ENCODE peak calls at places on chromosomes 7 and 10, in five cellular contexts. M is HepG2, K is GM12878, C is SK-N-SH, H is K562. D is an unnamed sample.

GRCh38 chr10:61890881-61891409 is 10.6 kb upstream of the ARID5B start:
- DNase-seq in M (no peak), K (no peak), C (no peak), H (no peak), D (no peak)

GRCh38 chr7:70790215-70791073 is 341.5 kb upstream of the GALNT17 start:
- DNase-seq in M (no peak), K (no peak), C (no peak), H (no peak), D (peak)

GRCh38 chr10:99654791-99655190 is 4.5 kb upstream of the ENTPD7 start:
- DNase-seq in M (no peak), K (no peak), C (no peak), H (no peak), D (no peak)

GRCh38 chr10:79930751-79931150 is 18.2 kb downstream of the SFTPD start:
- DNase-seq in M (no peak), K (no peak), C (no peak), H (peak), D (no peak)

GRCh38 chr7:110595694-110596093 is 495.2 kb upstream of the LRRN3 start:
- DNase-seq in M (no peak), K (no peak), C (no peak), H (no peak), D (no peak)

GRCh38 chr7:4650471-4651047 is 31.5 kb upstream of the FOXK1 start:
- DNase-seq in M (peak), K (no peak), C (no peak), H (no peak), D (peak)

GRCh38 chr10:988667-989545 is 672 bp downstream of the GTPBP4 start:
- DNase-seq in M (no peak), K (no peak), C (no peak), H (no peak), D (no peak)

GRCh38 chr10:11035318-11035920 is 17.7 kb downstream of the CELF2 start:
- DNase-seq in M (no peak), K (no peak), C (no peak), H (no peak), D (no peak)

GRCh38 chr10:22620140-22620857 is 94.1 kb downstream of the PIP4K2A start:
- DNase-seq in M (no peak), K (no peak), C (peak), H (no peak), D (no peak)

GRCh38 chr7:64045301-64046040 is at the start of gene ZNF727:
- DNase-seq in M (no peak), K (no peak), C (peak), H (peak), D (no peak)

GRCh38 chr7:65379318-65379717 is 5.7 kb downstream of the ZNF92 start:
- DNase-seq in M (peak), K (no peak), C (no peak), H (no peak), D (no peak)

GRCh38 chr7:77538186-77538907 is 1.3 kb downstream of the PTPN12 start:
- DNase-seq in M (peak), K (no peak), C (peak), H (peak), D (peak)

GRCh38 chr7:44384586-44385383 is 59.4 kb upstream of the CAMK2B start:
- DNase-seq in M (no peak), K (no peak), C (no peak), H (no peak), D (no peak)

GRCh38 chr10:69957516-69958231 is 95.0 kb upstream of the MACROH2A2 start:
- DNase-seq in M (no peak), K (no peak), C (no peak), H (no peak), D (no peak)

GRCh38 chr10:33453081-33453850 is 118.8 kb upstream of the NRP1 start:
- DNase-seq in M (no peak), K (no peak), C (no peak), H (no peak), D (no peak)

GRCh38 chr7:13542451-13542850 is 447.0 kb downstream of the ETV1 start:
- DNase-seq in M (no peak), K (no peak), C (no peak), H (no peak), D (peak)

GRCh38 chr7:40329601-40330153 is 194.9 kb downstream of the SUGCT start:
- DNase-seq in M (peak), K (no peak), C (peak), H (peak), D (no peak)

GRCh38 chr10:31972519-31973041 is 43.9 kb upstream of the ARHGAP12 start:
- DNase-seq in M (no peak), K (no peak), C (no peak), H (peak), D (no peak)

GRCh38 chr10:31978158-31978483 is 49.5 kb upstream of the ARHGAP12 start:
- DNase-seq in M (no peak), K (no peak), C (no peak), H (no peak), D (no peak)

GRCh38 chr10:31975157-31975765 is 46.6 kb upstream of the ARHGAP12 start:
- DNase-seq in M (no peak), K (no peak), C (no peak), H (no peak), D (no peak)

GRCh38 chr10:31980471-31980870 is 51.8 kb upstream of the ARHGAP12 start:
- DNase-seq in M (no peak), K (no peak), C (no peak), H (no peak), D (no peak)

GRCh38 chr10:31977440-31978157 is 49.0 kb upstream of the ARHGAP12 start:
- DNase-seq in M (no peak), K (no peak), C (no peak), H (no peak), D (no peak)
- TF ChIP-seq TAF1 in M (no peak), K (no peak), C (no peak), H (no peak), D (no peak)

GRCh38 chr10:43038783-43039628 is 37.9 kb upstream of the RET start:
- DNase-seq in M (no peak), K (no peak), C (peak), H (no peak), D (no peak)
- H3K27ac ChIP-seq in M (no peak), K (no peak), C (no peak), H (no peak), D (no peak)

DNA sequence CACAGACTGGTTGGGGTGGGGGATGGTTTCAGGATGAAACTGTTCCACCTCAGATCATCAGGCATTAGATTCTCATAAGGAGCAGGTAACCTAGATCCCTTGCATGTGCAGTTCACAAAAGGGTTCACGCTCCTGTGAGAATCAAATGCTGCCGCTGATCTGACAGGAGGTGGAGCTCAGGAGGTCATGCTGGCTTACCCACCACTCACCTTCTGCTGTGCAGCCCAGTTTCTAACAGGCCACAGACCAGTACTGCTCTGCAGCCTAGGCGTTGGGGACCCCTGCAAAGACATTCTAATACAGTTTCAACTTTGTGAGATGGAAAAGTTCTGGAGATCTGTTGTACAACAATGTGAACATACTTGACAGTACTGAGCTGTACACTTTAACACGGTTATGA is 39.9 kb downstream of the STRA8 start:
- DNase-seq in M (no peak), K (no peak), C (no peak), H (no peak), D (no peak)
- TF ChIP-seq TAF1 in M (no peak), K (no peak), C (no peak), H (no peak), D (no peak)

DNA sequence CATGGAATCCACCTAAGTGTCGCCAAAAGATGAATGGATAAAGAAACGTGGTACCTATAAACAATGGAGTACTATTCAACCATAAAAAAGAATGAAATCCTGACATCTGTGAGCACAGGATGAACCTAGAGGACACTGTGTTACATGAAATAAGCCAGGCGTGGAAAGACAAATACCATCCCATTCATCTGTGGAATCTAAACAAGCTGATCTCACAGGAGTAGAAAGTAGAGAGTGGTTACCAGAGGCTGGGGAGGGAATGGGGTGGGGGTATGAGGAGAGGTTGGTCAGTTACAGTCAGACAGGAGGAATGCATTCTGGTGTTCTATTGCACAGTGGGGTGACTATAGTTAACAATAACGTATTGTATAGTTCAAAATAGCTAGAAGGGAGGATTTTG is 78.3 kb upstream of the RHEB start:
- DNase-seq in M (peak), K (no peak), C (no peak), H (no peak), D (no peak)
- H3K27ac ChIP-seq in M (no peak), K (no peak), C (peak), H (no peak), D (no peak)